ENCODE peak calls at places on chromosomes 13 and 19, in four cellular contexts. I, Q, L and Y are unnamed samples.

GRCh38 chr13:24032252-24032651 is 128.3 kb upstream of the SPATA13 start:
- DNase-seq in I (no peak), Q (no peak), L (no peak), Y (no peak)

GRCh38 chr13:110942248-110942981 is 27.5 kb upstream of the ANKRD10 start:
- DNase-seq in I (no peak), Q (no peak), L (peak; percentile 64), Y (no peak)

GRCh38 chr19:19053508-19054314 is 10.1 kb upstream of the SLC25A42 start:
- DNase-seq in I (peak; percentile 84), Q (peak; percentile 74), L (no peak), Y (peak; percentile 82)

GRCh38 chr13:76991796-76992547 is at the start of gene CLN5:
- DNase-seq in I (peak; percentile 91), Q (peak; percentile 86), L (peak; percentile 72), Y (peak; percentile 97)

GRCh38 chr19:2724148-2724557 is 3.0 kb upstream of the DIRAS1 start:
- DNase-seq in I (no peak), Q (no peak), L (no peak), Y (peak; percentile 54)

GRCh38 chr19:16330368-16330801 is 5.8 kb downstream of the KLF2 start:
- DNase-seq in I (no peak), Q (peak; percentile 80), L (no peak), Y (no peak)

GRCh38 chr19:19826875-19827274 is 5.3 kb upstream of the ZNF506 start:
- DNase-seq in I (no peak), Q (no peak), L (no peak), Y (no peak)

GRCh38 chr13:94825507-94825906 is 113.2 kb upstream of the SOX21 start:
- DNase-seq in I (peak; percentile 62), Q (no peak), L (no peak), Y (peak; percentile 7)

GRCh38 chr19:15159251-15159650 is 41.5 kb downstream of the NOTCH3 start:
- DNase-seq in I (no peak), Q (no peak), L (no peak), Y (no peak)

GRCh38 chr13:102191951-102192461 is 209.8 kb downstream of the FGF14 start:
- DNase-seq in I (no peak), Q (no peak), L (no peak), Y (no peak)

GRCh38 chr19:56333506-56333905 is 18.9 kb upstream of the ZSCAN5A start:
- DNase-seq in I (peak; percentile 49), Q (peak; percentile 48), L (no peak), Y (peak; percentile 64)

GRCh38 chr13:23889598-23890224 is 511 bp upstream of the MIPEP start:
- DNase-seq in I (no peak), Q (no peak), L (no peak), Y (peak; percentile 41)

GRCh38 chr19:17402982-17403855 is 2.2 kb downstream of the BST2 start:
- DNase-seq in I (peak; percentile 88), Q (peak; percentile 97), L (no peak), Y (peak; percentile 98)

GRCh38 chr19:41616785-41617621 is 9.9 kb downstream of the CEACAM4 start:
- DNase-seq in I (no peak), Q (peak; percentile 23), L (no peak), Y (no peak)

GRCh38 chr19:17993076-17993813 is 14.7 kb upstream of the ARRDC2 start:
- DNase-seq in I (no peak), Q (no peak), L (no peak), Y (no peak)

GRCh38 chr19:15213715-15214381 is 13.1 kb upstream of the NOTCH3 start:
- DNase-seq in I (no peak), Q (no peak), L (no peak), Y (no peak)

GRCh38 chr19:7597689-7598088 is 2.0 kb downstream of the CAMSAP3 start:
- DNase-seq in I (no peak), Q (no peak), L (no peak), Y (no peak)

GRCh38 chr19:51450730-51451307 is 7.4 kb downstream of the SIGLEC8 start:
- DNase-seq in I (no peak), Q (no peak), L (no peak), Y (no peak)
- TF ChIP-seq GABPA in I (no peak), Q (no peak), L (no peak), Y (no peak)

GRCh38 chr13:78660130-78660857 is 1.3 kb upstream of the OBI1 start:
- DNase-seq in I (no peak), Q (no peak), L (no peak), Y (peak; percentile 47)
- TF ChIP-seq GABPA in I (no peak), Q (no peak), L (no peak), Y (no peak)

DNA sequence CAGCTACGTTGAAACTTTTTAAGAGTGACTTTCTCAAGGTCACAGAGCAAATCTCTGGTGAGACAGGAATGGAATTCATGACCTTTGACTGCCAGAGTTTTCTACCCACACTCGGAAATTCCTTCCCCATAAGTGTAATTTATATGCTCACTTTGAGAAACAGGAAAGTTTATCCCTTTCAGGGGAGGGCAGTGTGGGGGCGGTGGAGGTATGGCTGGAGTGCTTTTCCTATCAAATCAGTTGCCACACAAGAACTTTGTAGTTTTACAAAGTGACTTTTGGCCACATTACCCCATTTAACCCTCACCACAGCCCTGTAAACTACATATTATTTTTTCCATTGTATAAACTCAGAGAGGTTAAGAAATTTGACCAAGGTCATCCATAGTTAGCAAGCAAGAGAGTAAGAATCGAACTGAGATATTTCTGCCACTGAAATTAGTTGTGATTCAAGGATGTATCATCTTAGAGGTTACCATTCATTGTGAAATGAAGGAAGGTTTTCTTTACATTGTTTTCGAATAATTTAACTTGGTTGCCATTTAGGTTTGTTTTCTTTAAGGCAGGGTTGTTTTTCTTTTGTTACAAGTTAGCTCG is 5.9 kb downstream of the KLF12 start:
- DNase-seq in I (no peak), Q (no peak), L (no peak), Y (no peak)
- TF ChIP-seq GABPA in I (no peak), Q (no peak), L (no peak), Y (no peak)

GRCh38 chr19:14052470-14052869 is 9.4 kb downstream of the PALM3 start:
- DNase-seq in I (no peak), Q (no peak), L (no peak), Y (no peak)

GRCh38 chr19:14050512-14050911 is 11.4 kb downstream of the PALM3 start:
- DNase-seq in I (no peak), Q (peak; percentile 10), L (no peak), Y (no peak)

GRCh38 chr19:14051980-14052379 is 9.9 kb downstream of the PALM3 start:
- DNase-seq in I (no peak), Q (peak; percentile 5), L (no peak), Y (peak; percentile 11)

GRCh38 chr19:14053032-14053431 is 8.8 kb downstream of the PALM3 start:
- DNase-seq in I (no peak), Q (peak; percentile 6), L (no peak), Y (no peak)

GRCh38 chr19:14048439-14049153 is 13.3 kb downstream of the PALM3 start:
- DNase-seq in I (peak; percentile 97), Q (peak; percentile 86), L (no peak), Y (peak; percentile 83)
- TF ChIP-seq GABPA in I (no peak), Q (no peak), L (no peak), Y (no peak)

DNA sequence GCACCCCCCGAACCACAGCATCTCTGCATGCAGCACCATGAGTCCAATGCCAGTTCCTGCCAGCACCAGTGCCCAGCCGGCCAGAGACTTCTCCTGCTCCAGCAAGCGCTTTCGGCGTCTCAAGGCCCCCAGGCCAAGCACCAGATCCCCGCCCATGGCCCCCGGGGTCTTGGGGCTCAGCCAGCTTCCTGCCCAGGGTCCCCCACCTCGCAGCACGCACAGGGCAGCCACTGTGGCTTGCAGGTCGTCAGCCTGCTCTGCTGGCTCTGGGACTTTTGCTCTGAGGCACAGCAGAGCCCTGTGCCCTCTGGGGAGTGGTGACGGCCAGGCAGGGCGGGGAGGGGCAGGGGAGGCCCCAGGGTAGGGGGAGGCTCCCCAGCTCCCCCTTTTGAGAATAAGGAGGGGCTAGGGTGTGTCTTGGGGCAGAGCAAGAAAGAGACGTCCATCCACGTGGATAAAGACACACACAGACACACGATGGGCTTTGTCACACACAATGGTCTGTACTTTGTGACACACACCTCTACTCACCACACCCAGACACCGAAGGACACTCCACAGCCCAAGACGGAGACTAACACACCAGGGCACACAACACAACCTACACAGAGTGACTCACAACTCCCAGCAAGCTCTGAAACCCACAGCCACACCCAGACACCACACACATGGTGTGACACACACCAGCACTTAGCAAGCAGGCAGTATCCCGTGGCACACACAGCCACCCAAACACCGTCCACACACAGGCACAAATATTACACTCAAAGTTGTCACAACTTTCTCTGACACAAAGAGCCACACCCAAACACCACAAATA is at the start of gene KCNN4:
- DNase-seq in I (no peak), Q (peak; percentile 78), L (no peak), Y (no peak)
- TF ChIP-seq GABPA in I (no peak), Q (no peak), L (no peak), Y (no peak)

GRCh38 chr19:4578552-4579248 is 19.2 kb upstream of the SEMA6B start:
- DNase-seq in I (no peak), Q (no peak), L (no peak), Y (peak; percentile 24)

GRCh38 chr19:4577020-4577782 is 17.7 kb upstream of the SEMA6B start:
- DNase-seq in I (peak; percentile 55), Q (peak; percentile 55), L (no peak), Y (peak; percentile 55)

GRCh38 chr19:4573682-4574081 is 14.2 kb upstream of the SEMA6B start:
- DNase-seq in I (no peak), Q (no peak), L (no peak), Y (no peak)

GRCh38 chr19:4575267-4575793 is 15.8 kb upstream of the SEMA6B start:
- DNase-seq in I (peak; percentile 76), Q (peak; percentile 73), L (no peak), Y (peak; percentile 58)

DNA sequence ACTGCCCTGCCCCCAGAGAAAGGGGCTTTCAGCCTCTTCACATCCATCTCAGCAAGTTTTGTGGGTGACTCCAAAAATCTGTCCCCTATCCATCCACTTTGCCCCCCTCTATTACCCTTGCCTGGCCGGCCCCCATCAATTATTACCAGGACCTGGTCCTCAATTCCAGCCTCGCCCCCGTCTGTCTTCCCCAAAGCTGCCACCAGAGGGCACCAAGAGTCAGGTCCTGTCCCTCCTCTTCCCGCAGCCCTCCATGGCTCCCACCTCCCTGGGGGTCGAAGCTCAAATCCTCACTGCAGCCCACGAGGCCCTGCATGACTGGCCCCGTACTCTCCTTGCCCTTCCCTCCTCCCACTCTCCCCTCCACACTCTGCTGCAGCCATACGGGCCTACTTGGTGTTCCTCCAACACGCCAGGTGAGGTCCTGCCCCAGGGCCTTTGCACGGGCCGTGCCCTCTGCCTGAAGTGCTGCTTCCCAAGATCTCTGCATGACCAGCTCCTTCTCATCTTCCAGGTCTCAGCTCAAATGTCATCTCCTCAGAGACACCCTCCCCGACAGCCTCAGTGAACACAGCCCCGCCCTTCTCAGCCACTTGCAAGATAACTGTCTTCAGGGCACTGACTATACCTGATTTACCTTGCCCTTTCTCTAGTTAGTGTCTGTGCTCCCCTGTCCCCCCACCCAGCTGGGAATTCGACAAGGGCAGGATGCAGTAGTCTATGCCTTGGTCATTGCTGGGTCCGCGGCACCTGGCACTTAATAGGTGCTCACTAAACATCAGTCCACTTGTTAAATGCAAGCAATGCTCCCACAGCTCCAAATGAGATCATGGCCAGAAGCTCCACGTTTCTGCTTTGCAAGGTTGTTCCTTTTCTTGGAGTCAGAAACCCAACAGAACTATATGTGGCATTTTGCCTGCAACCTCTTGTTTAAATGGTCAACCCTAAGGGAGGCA is 16.8 kb upstream of the SEMA6B start:
- DNase-seq in I (peak; percentile 96), Q (peak; percentile 74), L (no peak), Y (peak; percentile 85)
- TF ChIP-seq GABPA in I (no peak), Q (no peak), L (no peak), Y (no peak)